ENCODE peak calls at places on chromosomes 13 and 19, in five cellular contexts. J, Y, E, Z and L are unnamed samples.

GRCh38 chr19:32018014-32018413 is 327.4 kb upstream of the ZNF507 start:
- DNase-seq in E (no peak), J (no peak), Z (peak; percentile 84), Y (peak; percentile 30), L (no peak)

GRCh38 chr13:51331354-51331861 is 8.1 kb upstream of the SERPINE3 start:
- DNase-seq in J (no peak), Z (no peak), E (no peak), Y (no peak), L (no peak)

GRCh38 chr19:2602391-2603181 is 99.9 kb downstream of the GNG7 start:
- DNase-seq in E (peak; percentile 67), Z (peak; percentile 96), Y (peak; percentile 61), J (peak; percentile 92), L (peak; percentile 86)

GRCh38 chr13:69324109-69324886 is 783.3 kb upstream of the ATXN8OS start:
- DNase-seq in E (no peak), Z (peak; percentile 25), Y (no peak), J (no peak), L (no peak)

GRCh38 chr13:62014299-62014698 is 598.6 kb upstream of the PCDH20 start:
- DNase-seq in E (no peak), J (no peak), Y (no peak), Z (no peak), L (no peak)

GRCh38 chr13:34076319-34076718 is 258.4 kb downstream of the RFC3 start:
- DNase-seq in Z (peak; percentile 77), J (no peak), E (no peak), Y (no peak), L (no peak)

GRCh38 chr19:45035755-45036154 is 3.1 kb upstream of the CLASRP start:
- DNase-seq in J (no peak), Y (no peak), E (no peak), Z (no peak), L (no peak)

GRCh38 chr13:37708101-37708500 is 109.5 kb upstream of the POSTN start:
- DNase-seq in Y (no peak), Z (no peak), J (no peak), E (no peak), L (no peak)

GRCh38 chr13:98155475-98156111 is 12.7 kb downstream of the FARP1 start:
- DNase-seq in Z (peak; percentile 69), J (no peak), E (no peak), Y (no peak), L (no peak)

GRCh38 chr19:5665781-5666513 is 14.4 kb downstream of the MICOS13 start:
- DNase-seq in Y (no peak), Z (peak; percentile 49), J (no peak), E (no peak), L (no peak)

GRCh38 chr19:38650911-38651584 is 3.6 kb downstream of the ACTN4 start:
- DNase-seq in Z (peak; percentile 88), E (no peak), J (peak; percentile 64), Y (no peak), L (no peak)

GRCh38 chr13:44322928-44323327 is 50.7 kb upstream of the SERP2 start:
- DNase-seq in Z (no peak), Y (no peak), E (no peak), J (no peak), L (no peak)

GRCh38 chr13:24148414-24149305 is 11.9 kb upstream of the SPATA13 start:
- DNase-seq in J (no peak), E (peak; percentile 83), Y (no peak), Z (peak; percentile 98), L (no peak)

GRCh38 chr13:81304121-81304659 is 963.3 kb upstream of the SPRY2 start:
- DNase-seq in Y (no peak), J (no peak), Z (no peak), E (no peak), L (no peak)

GRCh38 chr13:44052843-44053607 is 173.3 kb downstream of the LACC1 start:
- DNase-seq in J (peak; percentile 30), Z (peak; percentile 60), Y (no peak), E (no peak), L (peak; percentile 73)

GRCh38 chr13:98523455-98524102 is 53.3 kb downstream of the STK24 start:
- DNase-seq in Z (no peak), J (no peak), E (no peak), Y (no peak), L (peak; percentile 47)

GRCh38 chr19:18433735-18434398 is 4.1 kb downstream of the ISYNA1 start:
- DNase-seq in E (peak; percentile 54), Z (no peak), J (no peak), Y (no peak), L (no peak)

GRCh38 chr19:56603829-56604228 is 8.7 kb downstream of the ZNF71 start:
- DNase-seq in Z (peak; percentile 33), Y (no peak), E (no peak), J (no peak), L (no peak)

GRCh38 chr19:4409123-4409933 is 6.9 kb downstream of the CHAF1A start:
- DNase-seq in J (no peak), E (no peak), Y (no peak), Z (no peak), L (no peak)

GRCh38 chr19:42496551-42497133 is 31.6 kb downstream of the CEACAM1 start:
- DNase-seq in J (no peak), Y (no peak), Z (no peak), E (no peak), L (no peak)

GRCh38 chr13:113000575-113000974 is 31.6 kb downstream of the MCF2L start:
- DNase-seq in Y (no peak), Z (no peak), E (no peak), J (no peak), L (no peak)

GRCh38 chr13:36332986-36333385 is 13.2 kb downstream of the SPART start:
- DNase-seq in J (no peak), E (no peak), Z (no peak), Y (no peak), L (no peak)

GRCh38 chr19:2500861-2501260 is 24.9 kb downstream of the GADD45B start:
- DNase-seq in J (no peak), Z (no peak), E (no peak), Y (no peak), L (no peak)

GRCh38 chr19:17751103-17751911 is at the start of gene FCHO1:
- DNase-seq in Z (no peak), E (peak; percentile 95), Y (no peak), J (peak; percentile 35), L (peak; percentile 79)

GRCh38 chr13:109627649-109628048 is 158.7 kb downstream of the IRS2 start:
- DNase-seq in J (no peak), Z (no peak), E (no peak), Y (no peak), L (no peak)

GRCh38 chr13:109625156-109625555 is 161.2 kb downstream of the IRS2 start:
- DNase-seq in Y (no peak), Z (no peak), E (no peak), J (no peak), L (no peak)

GRCh38 chr13:109616021-109616420 is 170.4 kb downstream of the IRS2 start:
- DNase-seq in Z (no peak), J (no peak), E (no peak), Y (no peak), L (no peak)

GRCh38 chr13:109626386-109627171 is 159.8 kb downstream of the IRS2 start:
- DNase-seq in Y (no peak), Z (no peak), E (no peak), J (no peak), L (no peak)

GRCh38 chr13:109622006-109622405 is 164.4 kb downstream of the IRS2 start:
- DNase-seq in E (no peak), Z (no peak), Y (no peak), J (no peak), L (no peak)
- TF ChIP-seq CTCF in E (no peak), Z (no peak), Y (no peak), J (no peak), L (no peak)

DNA sequence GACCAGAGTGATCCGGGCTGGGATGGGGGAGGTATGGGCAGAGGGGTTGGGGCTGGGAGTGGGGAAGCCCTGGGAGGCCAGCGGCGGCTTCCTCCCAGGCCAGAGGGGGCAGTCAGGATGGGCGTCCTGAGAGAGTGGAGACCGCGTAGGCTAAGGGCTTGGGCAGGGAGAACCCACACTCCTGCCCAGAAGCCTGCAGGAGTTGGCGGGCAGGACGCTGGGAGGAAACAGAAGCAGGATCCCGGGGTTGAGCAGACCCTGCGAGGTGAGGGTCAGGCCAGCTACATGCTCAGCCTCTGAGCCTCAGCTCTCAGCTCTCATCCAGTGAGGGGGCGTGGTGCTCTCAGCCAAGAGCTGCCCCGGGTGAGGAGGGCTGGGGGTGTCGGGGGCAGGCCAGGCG is 7.8 kb upstream of the SCN1B start:
- DNase-seq in J (no peak), Y (no peak), Z (no peak), E (no peak), L (no peak)
- H3K27ac ChIP-seq in J (no peak overlapping the region), Y (no peak overlapping the region), Z (no peak overlapping the region), E (no peak overlapping the region), L (no peak overlapping the region)

DNA sequence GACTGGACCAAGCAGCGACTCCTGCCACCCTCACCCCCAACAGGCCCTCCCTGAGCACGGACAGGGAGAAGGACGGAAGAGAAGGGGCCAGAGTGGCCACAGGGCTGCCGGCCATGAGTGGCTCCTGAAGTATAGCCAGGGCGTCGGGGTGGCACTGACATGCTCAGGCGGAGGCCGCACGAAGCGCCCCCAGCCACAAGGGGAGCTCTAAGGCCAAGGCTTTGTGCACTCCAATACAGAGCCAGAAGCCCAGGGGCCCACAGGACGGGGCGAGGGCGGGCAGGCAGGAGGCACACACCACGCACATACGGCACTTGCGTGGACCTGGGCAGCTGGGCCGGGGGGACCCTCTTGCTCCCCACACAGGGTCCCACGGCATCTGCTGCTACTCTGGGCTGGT is 52.0 kb downstream of the KLF2 start:
- DNase-seq in Z (no peak), J (no peak), E (peak; percentile 47), Y (no peak), L (no peak)
- H3K4me1 ChIP-seq in Z (peaks cover 8% of the 10 kb centered on the region), J (peaks cover 12% of the 10 kb centered on the region), E (peaks cover 12% of the 10 kb centered on the region), Y (no peaks in the 10 kb centered on the region), L (peaks cover 36% of the 10 kb centered on the region)

DNA sequence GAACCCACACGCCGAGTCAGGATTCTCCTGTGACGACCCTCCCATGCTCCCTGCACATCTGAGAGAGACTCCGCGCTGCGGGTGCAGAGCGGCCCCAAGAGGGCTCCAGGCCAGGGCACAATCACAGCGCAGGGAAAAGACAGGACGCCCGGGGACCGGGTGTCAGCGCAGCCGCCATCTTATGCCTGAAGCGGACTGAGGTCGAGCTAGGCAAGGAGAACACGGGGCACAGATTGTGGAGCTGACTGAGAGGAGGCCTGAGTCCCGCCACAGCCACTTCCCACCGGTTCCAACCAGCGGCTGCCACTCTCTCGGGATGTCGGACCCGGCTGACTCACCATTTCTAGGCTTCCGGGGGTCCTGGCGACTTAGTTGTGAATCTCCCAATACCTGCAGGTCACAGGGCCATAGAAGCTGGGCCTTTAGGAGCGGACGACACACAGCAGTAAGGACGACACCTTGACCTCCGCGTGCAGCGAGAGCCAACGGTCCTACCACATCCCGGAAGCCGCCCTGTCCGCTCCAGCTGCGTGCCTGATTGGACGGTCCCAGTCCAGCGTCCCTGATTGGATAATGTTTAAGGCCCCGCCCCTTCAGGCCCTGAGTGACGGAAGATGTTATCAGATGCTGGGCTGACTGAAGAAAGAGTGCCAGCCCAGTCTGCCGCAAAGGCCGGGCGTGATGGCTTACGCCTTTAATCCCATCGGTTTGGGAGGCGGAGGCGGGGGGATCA is at the start of gene ZNF728:
- DNase-seq in Z (no peak), J (peak; percentile 60), Y (peak; percentile 29), E (peak; percentile 49), L (peak; percentile 61)
- TF ChIP-seq CTCF in Z (no peak), J (no peak), Y (no peak), E (no peak), L (no peak)